ENCODE peak calls at places on chromosomes 6 and 20, in seven cellular contexts. Y is IMR-90, L is HepG2, X is H1, F is mammary epithelial cell, O is fibroblast of lung, U is endothelial cell of umbilical vein. D is an unnamed sample.

GRCh38 chr6:38305995-38306681 is 333.6 kb downstream of the BTBD9 start:
- DNase-seq in Y (peak), L (no peak), X (no peak), F (no peak), O (no peak), U (no peak), D (no peak)

GRCh38 chr20:39825950-39826349 is 863.1 kb downstream of the MAFB start:
- DNase-seq in Y (peak), L (no peak), X (no peak), F (peak), O (peak), U (peak), D (no peak)

GRCh38 chr6:73648166-73648565 is 5.6 kb downstream of the SLC17A5 start:
- DNase-seq in Y (peak), L (peak), X (no peak), F (no peak), O (peak), U (no peak), D (no peak)

GRCh38 chr6:85923013-85923430 is 280.3 kb upstream of the SYNCRIP start:
- DNase-seq in Y (peak), L (peak), X (peak), F (peak), O (peak), U (peak), D (peak)

GRCh38 chr6:111068116-111068897 is 19.0 kb upstream of the SLC16A10 start:
- DNase-seq in Y (no peak), L (no peak), X (no peak), F (no peak), O (no peak), U (no peak), D (no peak)

GRCh38 chr6:44228031-44228430 is 4.6 kb downstream of the SLC29A1 start:
- DNase-seq in Y (no peak), L (no peak), X (no peak), F (no peak), O (no peak), U (no peak), D (no peak)

GRCh38 chr6:5506575-5506974 is 245.3 kb downstream of the FARS2 start:
- DNase-seq in Y (no peak), L (no peak), X (no peak), F (no peak), O (no peak), U (no peak), D (no peak)

GRCh38 chr20:38825901-38826625 is 20.6 kb downstream of the PPP1R16B start:
- DNase-seq in Y (peak), L (peak), X (no peak), F (peak), O (peak), U (peak), D (peak)

GRCh38 chr6:97066056-97066455 is 141.5 kb downstream of the KLHL32 start:
- DNase-seq in Y (no peak), L (no peak), X (no peak), F (no peak), O (no peak), U (no peak), D (no peak)

GRCh38 chr20:4170621-4171537 is 155.5 kb upstream of the RNF24 start:
- DNase-seq in Y (no peak), L (no peak), X (no peak), F (no peak), O (no peak), U (peak), D (no peak)

GRCh38 chr20:24350923-24351368 is 118.5 kb upstream of the SYNDIG1 start:
- DNase-seq in Y (no peak), L (no peak), X (no peak), F (peak), O (peak), U (no peak), D (no peak)

GRCh38 chr6:35599761-35600658 is 87.3 kb upstream of the TULP1 start:
- DNase-seq in Y (peak), L (no peak), X (no peak), F (no peak), O (peak), U (peak), D (no peak)

GRCh38 chr20:25254571-25254970 is 6.7 kb downstream of the PYGB start:
- DNase-seq in Y (no peak), L (no peak), X (no peak), F (no peak), O (no peak), U (no peak), D (peak)

GRCh38 chr6:6315660-6316059 is 4.8 kb downstream of the F13A1 start:
- DNase-seq in Y (peak), L (peak), X (no peak), F (peak), O (peak), U (peak), D (peak)

GRCh38 chr6:134714679-134715078 is 235.2 kb downstream of the ALDH8A1 start:
- DNase-seq in Y (peak), L (no peak), X (no peak), F (peak), O (peak), U (peak), D (no peak)

GRCh38 chr6:70110128-70111022 is 192.5 kb downstream of the COL9A1 start:
- DNase-seq in Y (peak), L (no peak), X (no peak), F (no peak), O (peak), U (no peak), D (no peak)

GRCh38 chr6:137486388-137486787 is 7.8 kb downstream of the OLIG3 start:
- DNase-seq in Y (no peak), L (no peak), X (no peak), F (no peak), O (no peak), U (no peak), D (peak)

GRCh38 chr6:16229710-16230109 is 8.7 kb upstream of the GMPR start:
- DNase-seq in Y (no peak), L (no peak), X (no peak), F (no peak), O (peak), U (no peak), D (no peak)

GRCh38 chr6:6592836-6593235 is 4.3 kb downstream of the LY86 start:
- DNase-seq in Y (no peak), L (no peak), X (no peak), F (no peak), O (no peak), U (no peak), D (no peak)

GRCh38 chr6:168440520-168441433 is at the start of gene SMOC2:
- DNase-seq in Y (no peak), L (no peak), X (no peak), F (no peak), O (no peak), U (no peak), D (peak)

GRCh38 chr6:11350294-11350693 is 117.8 kb upstream of the NEDD9 start:
- DNase-seq in Y (peak), L (peak), X (no peak), F (peak), O (no peak), U (no peak), D (peak)

GRCh38 chr20:32636278-32636677 is 37.5 kb downstream of the C20orf203 start:
- DNase-seq in Y (peak), L (no peak), X (no peak), F (no peak), O (peak), U (no peak), D (peak)

GRCh38 chr6:56729719-56730118 is 87.0 kb upstream of the DST start:
- DNase-seq in Y (peak), L (no peak), X (no peak), F (peak), O (peak), U (peak), D (no peak)

GRCh38 chr20:7608246-7608645 is 332.0 kb downstream of the HAO1 start:
- DNase-seq in Y (no peak), L (no peak), X (no peak), F (no peak), O (no peak), U (peak), D (peak)

GRCh38 chr6:121394151-121394550 is 41.3 kb upstream of the GJA1 start:
- DNase-seq in Y (no peak), L (no peak), X (no peak), F (no peak), O (no peak), U (no peak), D (no peak)

GRCh38 chr6:81067057-81067456 is 685.4 kb downstream of the TENT5A start:
- DNase-seq in Y (no peak), L (no peak), X (no peak), F (no peak), O (peak), U (no peak), D (no peak)

GRCh38 chr6:105398859-105399258 is 4.0 kb downstream of the PREP start:
- DNase-seq in Y (no peak), L (no peak), X (no peak), F (no peak), O (no peak), U (no peak), D (no peak)

GRCh38 chr6:105400501-105400900 is 2.4 kb downstream of the PREP start:
- DNase-seq in Y (no peak), L (no peak), X (no peak), F (no peak), O (no peak), U (no peak), D (no peak)

GRCh38 chr6:105402981-105403935 is at the start of gene PREP:
- DNase-seq in Y (peak), L (peak), X (no peak), F (peak), O (peak), U (peak), D (peak)

GRCh38 chr6:105401247-105402089 is 1.4 kb downstream of the PREP start:
- DNase-seq in Y (peak), L (no peak), X (no peak), F (no peak), O (peak), U (no peak), D (no peak)

DNA sequence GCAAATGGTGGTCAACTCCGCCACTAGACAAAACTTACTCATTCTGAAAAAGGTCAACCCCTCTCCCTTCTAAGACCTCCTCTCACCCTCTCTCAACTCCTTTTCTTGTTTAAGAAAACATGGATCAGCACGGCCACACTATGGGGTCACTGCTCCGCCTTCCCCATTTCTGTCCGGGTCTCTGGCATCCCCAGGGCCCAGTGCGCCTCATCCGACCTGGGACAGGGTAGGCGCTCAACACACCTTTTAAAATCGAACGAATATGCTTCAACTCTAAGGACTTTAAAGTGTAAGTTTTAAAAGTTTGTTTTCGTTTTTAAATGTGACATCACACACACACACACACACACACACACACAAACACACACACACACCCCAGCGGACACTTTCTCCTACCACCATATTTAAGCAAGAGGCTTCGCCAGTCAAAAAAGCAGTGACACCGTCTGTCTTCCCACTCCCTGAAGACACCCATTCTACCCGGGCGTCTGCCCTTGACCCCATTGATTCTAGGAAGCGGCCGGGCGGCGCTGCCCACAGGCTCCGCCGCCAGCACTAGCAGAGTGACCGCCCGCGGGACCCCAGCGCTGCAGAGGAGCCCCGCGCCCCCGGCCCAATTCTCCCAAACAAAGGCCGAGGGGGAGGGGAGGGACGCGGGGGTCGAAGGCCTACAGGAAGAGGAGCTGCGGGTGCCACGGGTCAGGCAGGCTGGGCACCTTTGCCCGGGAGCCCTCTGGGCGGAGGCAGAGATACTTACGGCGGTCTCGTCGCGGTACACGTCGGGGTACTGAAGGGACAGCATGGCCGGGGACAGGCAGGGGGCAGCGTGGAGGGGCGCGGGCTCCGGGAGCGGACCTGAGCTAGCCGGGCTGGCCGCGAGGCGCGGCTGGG is 547 bp downstream of the PREP start:
- DNase-seq in Y (peak), L (peak), X (no peak), F (peak), O (peak), U (peak), D (peak)
- H3K9ac ChIP-seq in Y (peak), L (peak), X (peak), F (peak), O (peak), U (peak), D (peak)

GRCh38 chr6:154500769-154501171 is 9.7 kb downstream of the CNKSR3 start:
- DNase-seq in Y (no peak), L (peak), X (no peak), F (no peak), O (no peak), U (peak), D (no peak)
- TF ChIP-seq CTCF in Y (peak), L (peak), X (no peak), F (peak), O (peak), U (peak), D (peak)

DNA sequence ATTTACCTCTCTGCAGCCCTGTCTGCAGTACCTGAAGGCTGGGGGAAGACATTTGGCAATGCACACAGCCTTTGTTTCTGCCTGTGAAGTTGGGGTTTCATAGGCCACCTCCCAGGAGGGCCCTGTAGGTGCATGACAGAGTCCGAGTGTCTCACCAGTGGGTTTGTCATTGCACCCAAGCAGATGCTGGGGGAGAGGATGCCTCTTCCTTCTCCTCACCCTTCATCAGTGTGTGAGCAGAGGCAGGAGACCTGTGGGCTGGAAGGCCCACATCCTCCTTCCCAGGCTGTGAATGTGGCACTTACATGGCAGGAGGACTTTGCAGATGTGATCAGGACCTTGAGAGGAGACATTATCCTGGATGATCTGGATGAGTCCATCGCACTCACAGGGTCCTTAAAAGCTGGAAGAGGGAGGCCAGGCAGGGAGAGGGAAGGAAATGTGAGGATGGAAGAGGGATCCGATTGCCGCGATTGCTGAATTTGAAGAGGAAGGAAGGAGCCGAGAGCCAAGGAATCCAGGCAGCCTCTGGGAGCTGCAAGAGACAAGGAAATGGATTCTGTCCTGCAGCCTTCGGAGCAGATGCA is 30.4 kb downstream of the SYNJ2 start:
- DNase-seq in Y (no peak), L (no peak), X (no peak), F (no peak), O (no peak), U (no peak), D (no peak)
- H3K9ac ChIP-seq in Y (no peak), L (peak), X (no peak), F (no peak), O (no peak), U (no peak), D (no peak)

GRCh38 chr20:34475979-34476736 is 40.1 kb upstream of the DYNLRB1 start:
- DNase-seq in Y (peak), L (peak), X (no peak), F (no peak), O (peak), U (peak), D (peak)

GRCh38 chr20:34468956-34469355 is 47.3 kb upstream of the DYNLRB1 start:
- DNase-seq in Y (peak), L (no peak), X (no peak), F (no peak), O (no peak), U (no peak), D (no peak)

GRCh38 chr20:34472246-34472925 is 43.8 kb upstream of the DYNLRB1 start:
- DNase-seq in Y (peak), L (no peak), X (no peak), F (peak), O (peak), U (peak), D (no peak)

GRCh38 chr20:34473262-34473883 is 42.8 kb upstream of the DYNLRB1 start:
- DNase-seq in Y (peak), L (peak), X (peak), F (peak), O (peak), U (peak), D (peak)
- TF ChIP-seq CTCF in Y (peak), L (peak), X (peak), F (peak), O (peak), U (peak), D (peak)

GRCh38 chr6:25174678-25175077 is 104.5 kb upstream of the CARMIL1 start:
- DNase-seq in Y (no peak), L (no peak), X (no peak), F (peak), O (no peak), U (no peak), D (no peak)
- H3K9ac ChIP-seq in Y (no peak), L (no peak), X (no peak), F (peak), O (no peak), U (no peak), D (no peak)

GRCh38 chr20:13991311-13991710 is 897 bp upstream of the SEL1L2 start:
- DNase-seq in Y (no peak), L (no peak), X (no peak), F (no peak), O (no peak), U (no peak), D (no peak)
- TF ChIP-seq CTCF in Y (no peak), L (no peak), X (no peak), F (no peak), O (no peak), U (no peak), D (peak)

GRCh38 chr20:56422131-56422823 is 10.2 kb downstream of the CASS4 start:
- DNase-seq in Y (peak), L (peak), X (no peak), F (peak), O (peak), U (peak), D (no peak)
- H3K9ac ChIP-seq in Y (peak), L (peak), X (no peak), F (no peak), O (no peak), U (no peak), D (no peak)

DNA sequence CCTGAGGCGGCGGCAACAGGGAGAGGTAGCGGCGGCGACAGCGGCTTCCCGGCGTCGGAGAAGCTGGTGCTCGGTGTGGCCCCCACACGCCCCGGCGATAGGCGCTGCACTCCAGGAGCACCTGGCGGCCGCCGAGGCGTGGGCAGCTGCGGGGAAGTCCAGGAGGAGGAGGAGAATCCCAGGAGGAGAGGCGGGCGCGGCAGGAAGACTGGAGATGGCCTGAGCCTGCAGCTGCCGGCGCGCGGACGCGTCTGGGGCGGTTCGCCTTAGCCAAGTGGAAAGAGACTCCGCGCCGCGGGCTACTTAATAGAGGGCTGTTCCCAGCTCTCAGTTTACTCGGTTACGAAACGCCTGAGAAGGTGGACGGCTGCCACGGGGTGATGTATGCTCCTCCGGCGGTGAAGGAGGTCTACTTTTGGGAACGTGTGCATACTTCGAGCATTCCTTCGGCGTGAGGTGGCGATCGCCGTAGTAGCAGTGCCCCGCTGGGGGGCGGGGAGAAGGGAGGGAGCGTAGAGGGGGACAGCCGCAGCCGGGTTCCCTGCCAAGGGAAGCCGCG is at the start of gene COL12A1:
- DNase-seq in Y (peak), L (no peak), X (no peak), F (peak), O (peak), U (peak), D (peak)
- TF ChIP-seq CTCF in Y (no peak), L (no peak), X (no peak), F (peak), O (no peak), U (no peak), D (no peak)

DNA sequence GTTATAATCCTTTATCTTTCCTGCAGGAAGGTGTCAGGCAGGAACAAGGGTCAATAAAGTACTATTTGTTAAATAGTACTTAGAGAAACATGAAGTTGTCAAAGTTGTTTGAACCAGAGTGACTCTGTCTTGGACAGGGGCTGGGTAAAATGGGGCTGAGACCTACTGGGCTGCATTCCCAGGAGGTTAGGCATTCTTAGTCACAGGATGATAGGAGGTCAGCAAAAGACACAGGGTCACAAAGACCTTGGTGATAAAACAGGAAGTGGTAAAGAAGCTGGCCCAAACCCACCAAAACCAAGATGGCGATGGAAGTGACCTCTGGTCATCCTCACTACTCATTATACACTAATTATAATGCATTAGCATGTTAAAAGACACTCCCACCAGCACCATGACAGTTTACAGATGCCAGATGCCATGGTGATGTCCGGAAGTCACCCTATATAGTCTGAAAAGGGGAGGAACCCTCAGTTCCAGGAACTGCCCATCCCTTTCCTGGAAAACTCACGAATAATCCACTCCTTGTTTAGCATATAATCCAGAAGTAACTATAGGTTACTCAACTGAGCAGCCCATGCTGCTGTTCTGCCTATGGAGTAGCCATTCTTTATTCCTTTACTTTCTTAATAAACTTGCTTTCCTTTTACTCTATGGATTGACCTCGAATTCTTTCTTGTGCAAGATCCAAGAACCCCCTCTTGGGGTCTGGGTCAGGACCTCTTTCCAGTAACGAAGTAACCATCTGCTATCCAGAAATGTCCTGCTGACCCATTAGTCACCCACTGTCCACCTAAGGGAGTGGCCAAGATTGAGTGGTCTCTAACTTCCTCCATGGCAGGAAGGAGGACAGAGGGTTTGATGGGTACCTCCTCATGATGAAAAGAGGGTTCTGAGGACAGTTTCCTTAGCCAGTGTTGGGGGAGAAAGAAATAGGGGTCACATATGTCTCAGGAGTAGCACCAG is 19.6 kb downstream of the SLC22A2 start:
- DNase-seq in Y (no peak), L (no peak), X (no peak), F (peak), O (peak), U (no peak), D (no peak)
- H3K9ac ChIP-seq in Y (no peak), L (no peak), X (no peak), F (no peak), O (no peak), U (no peak), D (no peak)